ENCODE peak calls at places on chromosomes 2 and 18, in six cellular contexts. G is H9, W is IMR-90, S is neuronal stem cell, M is H1, U is mesendoderm. E is an unnamed sample.
A peak's percentile ranks its signal among the peaks of the same experiment; 100 is the strongest.

GRCh38 chr18:13725566-13726227 is 661 bp downstream of the FAM210A start:
- DNase-seq in G (no peak), M (no peak), W (peak; percentile 2), S (no peak), U (no peak), E (peak; percentile 13)

GRCh38 chr18:6484659-6485058 is 69.9 kb upstream of the L3MBTL4 start:
- DNase-seq in M (no peak), U (no peak), W (no peak), S (no peak), G (no peak), E (no peak)

GRCh38 chr2:236731767-236732580 is 162.3 kb downstream of the ACKR3 start:
- DNase-seq in W (peak; percentile 5), S (no peak), M (no peak), U (peak; percentile 69), G (no peak), E (peak; percentile 84)

GRCh38 chr2:12982149-12982584 is 265.4 kb downstream of the TRIB2 start:
- DNase-seq in M (no peak), S (no peak), W (peak; percentile 61), U (no peak), G (no peak), E (no peak)

GRCh38 chr2:229431331-229431954 is 160.4 kb upstream of the PID1 start:
- DNase-seq in U (peak; percentile 80), G (no peak), S (no peak), M (no peak), W (peak; percentile 57), E (peak; percentile 63)

GRCh38 chr18:57959278-57959677 is 84.7 kb upstream of the NEDD4L start:
- DNase-seq in G (peak; percentile 46), S (peak; percentile 17), W (peak; percentile 62), M (no peak), U (peak; percentile 65), E (peak; percentile 33)

GRCh38 chr2:106972782-106973181 is 86.8 kb upstream of the ST6GAL2 start:
- DNase-seq in M (no peak), S (no peak), W (no peak), G (no peak), U (no peak), E (no peak)

GRCh38 chr2:237996041-237996593 is 29.3 kb downstream of the UBE2F start:
- DNase-seq in W (peak; percentile 84), G (no peak), M (no peak), U (no peak), S (no peak), E (peak; percentile 62)

GRCh38 chr2:239066597-239066996 is 218.7 kb downstream of the TWIST2 start:
- DNase-seq in U (no peak), G (no peak), S (no peak), M (no peak), W (no peak), E (no peak)

DNA sequence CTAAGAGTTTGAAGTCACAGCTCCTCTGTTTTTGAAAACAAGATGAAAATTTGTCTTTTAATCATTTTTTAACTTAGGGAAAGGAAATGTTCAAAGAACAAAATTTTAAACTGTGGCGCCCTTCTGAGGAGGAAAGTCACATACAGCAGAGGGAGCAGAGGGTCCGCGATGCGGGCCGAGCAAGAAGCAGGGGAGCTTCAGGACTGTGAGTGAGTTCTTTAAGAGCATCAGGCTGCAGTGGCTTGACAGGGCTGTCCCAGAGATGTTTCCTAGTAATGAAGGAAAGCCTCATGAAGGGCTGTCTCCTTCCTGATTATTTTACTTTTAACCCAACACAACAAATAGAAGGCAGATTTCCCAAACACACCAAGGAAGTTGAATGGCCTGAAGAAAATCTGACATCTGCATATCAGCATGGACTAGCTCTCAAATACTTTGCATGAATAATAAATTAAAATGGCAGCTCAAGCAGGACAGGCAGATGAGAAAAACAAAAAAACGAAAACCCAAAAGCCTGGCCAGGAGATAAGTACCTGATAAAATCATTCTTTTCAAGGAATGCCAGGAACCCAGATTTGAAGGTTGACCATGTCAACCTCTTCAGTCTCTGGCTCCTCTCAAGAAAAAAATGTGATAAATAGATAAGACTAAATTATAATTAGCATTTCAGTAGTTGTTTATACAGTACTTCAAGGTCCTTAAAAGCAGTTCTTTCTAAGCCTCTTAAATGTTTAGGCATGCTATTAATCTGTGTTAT is 60.8 kb downstream of the SLC40A1 start:
- DNase-seq in W (no peak), M (no peak), U (peak; percentile 44), G (no peak), S (no peak), E (no peak)
- H2BK15ac ChIP-seq in W (no peak overlapping the region), M (no peak overlapping the region), U (no peak overlapping the region), G (no peak overlapping the region), S (no peak overlapping the region), E (no peak overlapping the region)

DNA sequence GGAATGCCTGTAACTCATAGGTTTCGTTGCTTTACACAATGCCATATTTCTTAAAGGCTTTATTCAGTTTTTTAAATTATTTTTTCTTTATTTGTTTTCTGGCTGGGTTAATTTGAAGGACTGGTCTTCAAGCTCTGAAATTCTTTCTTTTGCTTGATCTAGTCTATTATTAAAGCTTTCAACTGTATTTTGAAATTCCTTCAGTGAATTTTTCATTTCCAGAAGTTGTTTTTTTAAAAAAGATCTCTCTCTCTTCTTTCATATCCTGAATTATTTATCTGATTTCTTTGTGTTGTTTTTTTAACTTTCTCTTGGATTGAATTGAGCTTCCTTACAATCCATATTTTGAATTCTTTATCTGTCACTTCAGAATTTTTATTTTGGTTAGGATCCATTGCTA is 239.9 kb upstream of the CTAGE1 start:
- DNase-seq in G (no peak), U (no peak), W (no peak), S (no peak), M (no peak), E (no peak)
- H2BK15ac ChIP-seq in G (no peak overlapping the region), U (no peak overlapping the region), W (no peak overlapping the region), S (no peak overlapping the region), M (no peak overlapping the region), E (no peak overlapping the region)

GRCh38 chr18:74171910-74172606 is 23.7 kb downstream of the TIMM21 start:
- DNase-seq in G (no peak), M (no peak), U (no peak), S (no peak), W (no peak), E (no peak)
- H2BK15ac ChIP-seq in G (no peak overlapping the region), M (no peak overlapping the region), U (no peak overlapping the region), S (no peak overlapping the region), W (no peak overlapping the region), E (no peak overlapping the region)

DNA sequence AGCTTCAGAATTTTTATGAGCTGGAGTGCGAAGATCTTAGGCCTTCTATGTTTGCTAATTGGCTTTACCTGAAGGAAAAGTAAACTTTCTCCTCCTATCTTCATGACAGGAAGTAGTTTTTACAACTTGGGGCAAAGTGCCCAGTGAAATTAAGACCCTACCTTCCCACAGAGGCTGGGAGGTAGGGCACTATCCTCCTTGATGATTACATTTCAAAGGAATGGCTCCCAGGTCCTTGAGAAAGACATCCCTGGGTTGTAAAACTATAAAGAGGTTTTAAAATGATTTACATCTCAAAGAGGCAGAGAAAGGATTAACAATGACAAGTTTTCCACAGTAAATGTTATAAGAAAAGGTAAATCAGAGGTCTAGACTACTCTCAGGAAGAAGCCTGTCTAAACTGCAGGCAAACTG is 155.8 kb downstream of the CDH7 start:
- DNase-seq in S (no peak), G (peak; percentile 52), M (no peak), W (no peak), U (peak; percentile 88), E (no peak)
- H2BK15ac ChIP-seq in S (no peak overlapping the region), G (no peak overlapping the region), M (no peak overlapping the region), W (no peak overlapping the region), U (no peak overlapping the region), E (no peak overlapping the region)

GRCh38 chr2:30434708-30435107 is 12.3 kb upstream of the LCLAT1 start:
- DNase-seq in G (no peak), M (no peak), S (no peak), W (no peak), U (no peak), E (no peak)
- H2BK15ac ChIP-seq in G (no peak overlapping the region), M (no peak overlapping the region), S (no peak overlapping the region), W (no peak overlapping the region), U (no peak overlapping the region), E (no peak overlapping the region)

DNA sequence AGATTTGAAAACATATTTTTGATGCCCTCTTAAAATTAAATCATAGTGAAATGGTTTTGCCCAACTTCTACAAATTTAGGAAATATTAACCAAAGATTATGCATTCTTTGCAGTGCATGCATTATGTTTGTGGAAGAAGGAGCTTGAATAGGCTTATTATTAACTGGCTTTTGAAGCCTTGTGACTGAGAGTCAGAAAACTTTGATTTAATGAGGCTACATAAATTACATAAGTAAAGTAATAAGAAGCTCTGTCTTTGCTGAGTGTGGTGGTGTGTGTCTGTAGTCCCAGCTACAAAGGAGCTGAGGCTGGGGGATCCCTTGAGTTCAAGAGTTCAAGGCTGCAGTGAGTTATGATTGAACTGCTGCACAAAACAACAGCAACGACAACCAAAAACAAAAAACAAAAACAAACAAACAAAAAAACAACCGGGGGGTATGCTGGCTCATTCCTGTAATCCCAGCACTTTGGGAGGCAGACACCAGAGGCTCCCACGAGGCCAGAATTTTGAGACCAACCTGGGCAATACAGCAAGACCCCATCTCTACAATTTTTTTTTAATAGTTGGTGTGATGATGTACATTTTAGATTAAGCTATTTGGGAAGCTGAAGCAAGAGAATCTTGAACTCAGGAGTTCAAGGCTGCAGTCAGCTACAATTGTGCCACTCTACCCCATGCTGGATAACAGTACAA is 57.0 kb upstream of the LRRTM4 start:
- DNase-seq in G (no peak), W (no peak), M (no peak), S (no peak), U (no peak), E (no peak)
- H2BK15ac ChIP-seq in G (no peak overlapping the region), W (no peak overlapping the region), M (no peak overlapping the region), S (no peak overlapping the region), U (no peak overlapping the region), E (no peak overlapping the region)

GRCh38 chr2:206112108-206112507 is 26.1 kb upstream of the INO80D start:
- DNase-seq in U (no peak), G (no peak), W (no peak), S (no peak), M (peak; percentile 31), E (no peak)
- H2BK15ac ChIP-seq in U (no peak overlapping the region), G (no peak overlapping the region), W (no peak overlapping the region), S (no peak overlapping the region), M (no peak overlapping the region), E (no peak overlapping the region)

E was measured in mesenchymal stem cell.